ENCODE peak calls at places on chromosome 15, in eight cellular contexts. One of them, this sample, is unnamed.

GRCh38 chr15:82044373-82045178 is 1.2 kb downstream of the MEX3B start:
- DNase-seq in AG08396: peak
- DNase-seq in amygdala: peak
- DNase-seq in A549: peak
- DNase-seq in GM20000: peak
- DNase-seq in CD8-positive, alpha-beta T cell: no peak
- DNase-seq in glutamatergic neuron: peak
- DNase-seq in progenitor cell of endocrine pancreas: peak
- DNase-seq in this sample: no peak

GRCh38 chr15:77819841-77820728 is 187.4 kb upstream of the LINGO1 start:
- DNase-seq in AG08396: no peak
- DNase-seq in amygdala: no peak
- DNase-seq in A549: peak
- DNase-seq in GM20000: no peak
- DNase-seq in CD8-positive, alpha-beta T cell: no peak
- DNase-seq in glutamatergic neuron: peak
- DNase-seq in progenitor cell of endocrine pancreas: peak
- DNase-seq in this sample: no peak

GRCh38 chr15:42490246-42490742 is 647 bp downstream of the ZNF106 start:
- DNase-seq in AG08396: peak
- DNase-seq in amygdala: no peak
- DNase-seq in A549: no peak
- DNase-seq in GM20000: no peak
- DNase-seq in CD8-positive, alpha-beta T cell: no peak
- DNase-seq in glutamatergic neuron: no peak
- DNase-seq in progenitor cell of endocrine pancreas: no peak
- DNase-seq in this sample: no peak

GRCh38 chr15:40238481-40238926 is 359 bp upstream of the PAK6 start:
- DNase-seq in AG08396: no peak
- DNase-seq in amygdala: no peak
- DNase-seq in A549: no peak
- DNase-seq in GM20000: no peak
- DNase-seq in CD8-positive, alpha-beta T cell: no peak
- DNase-seq in glutamatergic neuron: no peak
- DNase-seq in progenitor cell of endocrine pancreas: no peak
- DNase-seq in this sample: no peak

GRCh38 chr15:81783076-81783475 is 262.7 kb downstream of the MEX3B start:
- DNase-seq in AG08396: no peak
- DNase-seq in amygdala: no peak
- DNase-seq in A549: no peak
- DNase-seq in GM20000: no peak
- DNase-seq in CD8-positive, alpha-beta T cell: no peak
- DNase-seq in glutamatergic neuron: no peak
- DNase-seq in progenitor cell of endocrine pancreas: no peak
- DNase-seq in this sample: no peak

GRCh38 chr15:62325597-62325996 is 160.5 kb upstream of the C2CD4B start:
- DNase-seq in AG08396: no peak
- DNase-seq in amygdala: no peak
- DNase-seq in A549: no peak
- DNase-seq in GM20000: no peak
- DNase-seq in CD8-positive, alpha-beta T cell: no peak
- DNase-seq in glutamatergic neuron: no peak
- DNase-seq in progenitor cell of endocrine pancreas: no peak
- DNase-seq in this sample: no peak

GRCh38 chr15:33126559-33127290 is 67.8 kb downstream of the FMN1 start:
- DNase-seq in AG08396: peak
- DNase-seq in amygdala: no peak
- DNase-seq in A549: peak
- DNase-seq in GM20000: no peak
- DNase-seq in CD8-positive, alpha-beta T cell: peak
- DNase-seq in glutamatergic neuron: no peak
- DNase-seq in progenitor cell of endocrine pancreas: no peak
- DNase-seq in this sample: peak

GRCh38 chr15:85276508-85276907 is 103.9 kb upstream of the AKAP13 start:
- DNase-seq in AG08396: no peak
- DNase-seq in amygdala: no peak
- DNase-seq in A549: no peak
- DNase-seq in GM20000: no peak
- DNase-seq in CD8-positive, alpha-beta T cell: no peak
- DNase-seq in glutamatergic neuron: no peak
- DNase-seq in progenitor cell of endocrine pancreas: no peak
- DNase-seq in this sample: no peak

GRCh38 chr15:59283717-59284336 is 77.2 kb downstream of the LDHAL6B start:
- DNase-seq in AG08396: no peak
- DNase-seq in amygdala: no peak
- DNase-seq in A549: peak
- DNase-seq in GM20000: no peak
- DNase-seq in CD8-positive, alpha-beta T cell: no peak
- DNase-seq in glutamatergic neuron: no peak
- DNase-seq in progenitor cell of endocrine pancreas: no peak
- DNase-seq in this sample: no peak

GRCh38 chr15:46461416-46461815 is 826.6 kb downstream of the SQOR start:
- DNase-seq in AG08396: no peak
- DNase-seq in amygdala: no peak
- DNase-seq in A549: no peak
- DNase-seq in GM20000: no peak
- DNase-seq in CD8-positive, alpha-beta T cell: no peak
- DNase-seq in glutamatergic neuron: no peak
- DNase-seq in progenitor cell of endocrine pancreas: no peak
- DNase-seq in this sample: no peak

GRCh38 chr15:27486676-27487290 is 515.8 kb downstream of the GABRG3 start:
- DNase-seq in AG08396: no peak
- DNase-seq in amygdala: no peak
- DNase-seq in A549: no peak
- DNase-seq in GM20000: no peak
- DNase-seq in CD8-positive, alpha-beta T cell: no peak
- DNase-seq in glutamatergic neuron: no peak
- DNase-seq in progenitor cell of endocrine pancreas: no peak
- DNase-seq in this sample: no peak

GRCh38 chr15:71444032-71444810 is 328.9 kb downstream of the THSD4 start:
- DNase-seq in AG08396: no peak
- DNase-seq in amygdala: no peak
- DNase-seq in A549: no peak
- DNase-seq in GM20000: no peak
- DNase-seq in CD8-positive, alpha-beta T cell: no peak
- DNase-seq in glutamatergic neuron: no peak
- DNase-seq in progenitor cell of endocrine pancreas: no peak
- DNase-seq in this sample: no peak

GRCh38 chr15:89070197-89071124 is 17.8 kb upstream of the ABHD2 start:
- DNase-seq in AG08396: no peak
- DNase-seq in amygdala: no peak
- DNase-seq in A549: no peak
- DNase-seq in GM20000: no peak
- DNase-seq in CD8-positive, alpha-beta T cell: no peak
- DNase-seq in glutamatergic neuron: no peak
- DNase-seq in progenitor cell of endocrine pancreas: no peak
- DNase-seq in this sample: no peak